ENCODE peak calls at places on chromosome 11, in ten cellular contexts. F, N, A, D, M, R, V, P, W and L are unnamed samples.

GRCh38 chr11:94308024-94308423 is 3.6 kb downstream of the IZUMO1R start:
- DNase-seq in V (no peak), A (no peak), M (no peak), R (no peak), N (no peak), P (no peak), W (no peak), D (no peak), F (no peak), L (no peak)

GRCh38 chr11:106234794-106235193 is 157.3 kb downstream of the AASDHPPT start:
- DNase-seq in N (no peak), P (no peak), V (no peak), W (no peak), M (no peak), A (no peak), D (no peak), R (no peak), F (no peak), L (no peak)

GRCh38 chr11:2390091-2390870 is 10.3 kb upstream of the TSSC4 start:
- DNase-seq in W (no peak), P (peak; percentile 59), R (no peak), D (no peak), V (no peak), M (no peak), N (no peak), A (no peak), F (no peak), L (no peak)

GRCh38 chr11:117606807-117607206 is 190.2 kb downstream of the DSCAML1 start:
- DNase-seq in N (no peak), D (no peak), V (no peak), P (no peak), R (no peak), W (no peak), A (no peak), F (no peak), M (no peak), L (no peak)

GRCh38 chr11:3368199-3368598 is 10.7 kb downstream of the ZNF195 start:
- DNase-seq in P (no peak), N (no peak), M (no peak), V (no peak), A (no peak), D (no peak), F (no peak), R (no peak), W (no peak), L (no peak)

GRCh38 chr11:19739872-19740271 is 27.2 kb downstream of the NAV2 start:
- DNase-seq in V (no peak), N (no peak), R (no peak), F (no peak), A (no peak), W (no peak), P (no peak), M (no peak), D (no peak), L (no peak)

GRCh38 chr11:57116654-57117053 is 65.1 kb upstream of the LRRC55 start:
- DNase-seq in F (no peak), N (no peak), D (no peak), W (peak; percentile 63), A (no peak), V (peak; percentile 73), P (no peak), R (peak; percentile 13), M (peak; percentile 44), L (peak; percentile 16)

GRCh38 chr11:68259122-68259959 is 12.4 kb downstream of the C11orf24 start:
- DNase-seq in V (no peak), A (no peak), D (no peak), R (no peak), M (no peak), W (no peak), N (no peak), P (no peak), F (no peak), L (peak; percentile 49)

GRCh38 chr11:129721685-129722084 is 94.0 kb upstream of the TMEM45B start:
- DNase-seq in R (no peak), V (no peak), F (no peak), M (no peak), W (no peak), P (no peak), D (no peak), A (no peak), N (no peak), L (no peak)

GRCh38 chr11:1053121-1053901 is 16.8 kb upstream of the MUC6 start:
- DNase-seq in P (no peak), R (no peak), F (no peak), A (no peak), V (peak; percentile 21), D (peak; percentile 18), M (peak; percentile 29), W (no peak), N (no peak), L (no peak)

GRCh38 chr11:119417726-119418540 is 5.0 kb downstream of the THY1 start:
- DNase-seq in A (no peak), M (no peak), N (no peak), F (peak; percentile 87), V (peak; percentile 91), P (no peak), R (peak; percentile 72), W (peak; percentile 93), D (no peak), L (no peak)

GRCh38 chr11:10358696-10359095 is 53.8 kb downstream of the ADM start:
- DNase-seq in V (no peak), N (no peak), A (no peak), M (no peak), R (no peak), D (no peak), F (no peak), P (no peak), W (no peak), L (no peak)

GRCh38 chr11:22079133-22079847 is 113.6 kb upstream of the ANO5 start:
- DNase-seq in N (no peak), F (no peak), M (no peak), V (no peak), A (no peak), R (no peak), W (no peak), D (no peak), P (no peak), L (no peak)

GRCh38 chr11:3738241-3738640 is 59.1 kb downstream of the NUP98 start:
- DNase-seq in N (no peak), W (peak; percentile 92), D (no peak), F (no peak), V (peak; percentile 66), M (no peak), R (no peak), P (no peak), A (no peak), L (no peak)

GRCh38 chr11:40924915-40925314 is 534.5 kb downstream of the LRRC4C start:
- DNase-seq in V (no peak), A (no peak), M (no peak), P (no peak), W (no peak), D (no peak), R (no peak), N (no peak), F (no peak), L (no peak)

GRCh38 chr11:32575070-32575469 is 8.6 kb upstream of the EIF3M start:
- DNase-seq in M (no peak), D (no peak), W (peak; percentile 49), P (no peak), A (no peak), R (no peak), N (no peak), V (no peak), F (no peak), L (no peak)

GRCh38 chr11:83464181-83464580 is 178.0 kb upstream of the CCDC90B start:
- DNase-seq in M (no peak), W (no peak), D (no peak), R (no peak), V (no peak), A (no peak), N (no peak), F (no peak), P (no peak), L (no peak)

GRCh38 chr11:27234043-27234668 is 128.9 kb downstream of the CCDC34 start:
- DNase-seq in F (peak; percentile 66), V (peak; percentile 100), A (no peak), R (peak; percentile 99), N (no peak), W (peak; percentile 99), D (peak; percentile 67), M (no peak), P (no peak), L (no peak)

GRCh38 chr11:130390071-130390758 is 38.2 kb downstream of the ADAMTS8 start:
- DNase-seq in W (peak; percentile 92), R (peak; percentile 31), N (peak; percentile 5), A (no peak), M (no peak), F (no peak), D (no peak), P (no peak), V (peak; percentile 59), L (peak; percentile 39)

GRCh38 chr11:99368579-99368978 is 347.8 kb downstream of the CNTN5 start:
- DNase-seq in D (no peak), F (no peak), N (no peak), V (peak; percentile 71), A (no peak), M (no peak), W (peak; percentile 68), R (peak; percentile 20), P (no peak), L (no peak)

GRCh38 chr11:68342459-68343158 is 30.2 kb downstream of the LRP5 start:
- DNase-seq in A (no peak), N (no peak), F (no peak), W (no peak), D (no peak), P (peak; percentile 61), M (no peak), R (no peak), V (peak; percentile 5), L (no peak)

GRCh38 chr11:113350646-113351045 is 36.3 kb downstream of the TTC12 start:
- DNase-seq in M (no peak), N (no peak), R (no peak), W (no peak), V (no peak), A (no peak), F (no peak), P (no peak), D (no peak), L (no peak)

GRCh38 chr11:126192386-126192785 is 19.1 kb downstream of the RPUSD4 start:
- DNase-seq in F (no peak), P (no peak), R (no peak), W (no peak), N (no peak), A (no peak), M (no peak), D (no peak), V (no peak), L (no peak)

GRCh38 chr11:33942954-33943353 is 51.1 kb upstream of the LMO2 start:
- DNase-seq in N (no peak), V (peak; percentile 87), W (peak; percentile 55), A (no peak), P (no peak), M (peak; percentile 54), R (peak; percentile 78), F (peak; percentile 12), D (peak; percentile 80), L (no peak)

GRCh38 chr11:126361400-126361799 is 5.9 kb downstream of the ST3GAL4 start:
- DNase-seq in R (no peak), V (no peak), M (peak; percentile 31), N (no peak), W (no peak), D (no peak), A (no peak), F (no peak), P (no peak), L (no peak)

GRCh38 chr11:59179121-59179520 is 7.2 kb downstream of the DTX4 start:
- DNase-seq in W (no peak), A (no peak), M (no peak), V (no peak), D (no peak), F (no peak), P (peak; percentile 10), R (no peak), N (no peak), L (no peak)

GRCh38 chr11:15589070-15589626 is 474.4 kb downstream of the INSC start:
- DNase-seq in V (no peak), W (no peak), P (no peak), M (no peak), D (no peak), R (no peak), N (no peak), F (no peak), A (no peak), L (no peak)

GRCh38 chr11:125167954-125168821 is 3.6 kb downstream of the PKNOX2 start:
- DNase-seq in N (no peak), F (peak; percentile 59), D (no peak), P (no peak), M (no peak), V (peak; percentile 79), A (no peak), R (peak; percentile 68), W (no peak), L (peak; percentile 69)